ENCODE peak calls at places on chromosomes 16 and 17, in seven cellular contexts. One of them, this sample, is unnamed.

GRCh38 chr17:28918295-28918694 is 15.4 kb upstream of the DHRS13 start:
- DNase-seq in midbrain: no peak
- DNase-seq in AG08395: no peak
- DNase-seq in GM18507: no peak
- DNase-seq in CD8-positive, alpha-beta T cell: no peak
- DNase-seq in NCI-H1436: no peak
- DNase-seq in AML-193: no peak
- DNase-seq in this sample: no peak

GRCh38 chr17:70644093-70644492 is 474.8 kb downstream of the KCNJ2 start:
- DNase-seq in GM18507: no peak
- DNase-seq in AG08395: no peak
- DNase-seq in CD8-positive, alpha-beta T cell: no peak
- DNase-seq in AML-193: no peak
- DNase-seq in midbrain: no peak
- DNase-seq in NCI-H1436: no peak
- DNase-seq in this sample: no peak

GRCh38 chr16:2764718-2765117 is 12.3 kb downstream of the SRRM2 start:
- DNase-seq in AML-193: no peak
- DNase-seq in NCI-H1436: no peak
- DNase-seq in AG08395: no peak
- DNase-seq in GM18507: no peak
- DNase-seq in midbrain: no peak
- DNase-seq in CD8-positive, alpha-beta T cell: no peak
- DNase-seq in this sample: no peak

GRCh38 chr17:38451030-38451839 is 23.0 kb downstream of the ARHGAP23 start:
- DNase-seq in GM18507: no peak
- DNase-seq in midbrain: no peak
- DNase-seq in AML-193: no peak
- DNase-seq in CD8-positive, alpha-beta T cell: no peak
- DNase-seq in NCI-H1436: no peak
- DNase-seq in AG08395: peak
- DNase-seq in this sample: no peak

GRCh38 chr17:28497931-28498330 is 8.2 kb upstream of the FOXN1 start:
- DNase-seq in CD8-positive, alpha-beta T cell: no peak
- DNase-seq in midbrain: no peak
- DNase-seq in NCI-H1436: no peak
- DNase-seq in GM18507: no peak
- DNase-seq in AG08395: no peak
- DNase-seq in AML-193: no peak
- DNase-seq in this sample: no peak

GRCh38 chr17:71726320-71726719 is 394.5 kb upstream of the SOX9 start:
- DNase-seq in AML-193: no peak
- DNase-seq in GM18507: no peak
- DNase-seq in CD8-positive, alpha-beta T cell: no peak
- DNase-seq in midbrain: no peak
- DNase-seq in AG08395: peak
- DNase-seq in NCI-H1436: peak
- DNase-seq in this sample: no peak

GRCh38 chr16:58938856-58939255 is 204.7 kb upstream of the GOT2 start:
- DNase-seq in GM18507: no peak
- DNase-seq in AML-193: no peak
- DNase-seq in AG08395: no peak
- DNase-seq in CD8-positive, alpha-beta T cell: no peak
- DNase-seq in midbrain: no peak
- DNase-seq in NCI-H1436: no peak
- DNase-seq in this sample: no peak

GRCh38 chr17:19646788-19647696 is 1.5 kb upstream of the ALDH3A2 start:
- DNase-seq in AG08395: no peak
- DNase-seq in AML-193: no peak
- DNase-seq in CD8-positive, alpha-beta T cell: no peak
- DNase-seq in NCI-H1436: no peak
- DNase-seq in midbrain: no peak
- DNase-seq in GM18507: no peak
- DNase-seq in this sample: no peak

GRCh38 chr16:75108792-75109731 is 7.5 kb downstream of the LDHD start:
- DNase-seq in AG08395: peak
- DNase-seq in GM18507: no peak
- DNase-seq in NCI-H1436: no peak
- DNase-seq in midbrain: peak
- DNase-seq in AML-193: peak
- DNase-seq in CD8-positive, alpha-beta T cell: peak
- DNase-seq in this sample: peak

GRCh38 chr17:50927287-50927686 is 61.1 kb upstream of the TOB1 start:
- DNase-seq in AG08395: no peak
- DNase-seq in GM18507: no peak
- DNase-seq in CD8-positive, alpha-beta T cell: no peak
- DNase-seq in NCI-H1436: no peak
- DNase-seq in AML-193: no peak
- DNase-seq in midbrain: no peak
- DNase-seq in this sample: no peak

GRCh38 chr17:66383353-66383752 is 80.9 kb downstream of the PRKCA start:
- DNase-seq in AG08395: peak
- DNase-seq in midbrain: no peak
- DNase-seq in CD8-positive, alpha-beta T cell: no peak
- DNase-seq in AML-193: no peak
- DNase-seq in NCI-H1436: no peak
- DNase-seq in GM18507: no peak
- DNase-seq in this sample: no peak

GRCh38 chr17:82970067-82970466 is 109.3 kb upstream of the METRNL start:
- DNase-seq in GM18507: no peak
- DNase-seq in AG08395: no peak
- DNase-seq in midbrain: no peak
- DNase-seq in NCI-H1436: no peak
- DNase-seq in CD8-positive, alpha-beta T cell: no peak
- DNase-seq in AML-193: no peak
- DNase-seq in this sample: no peak

GRCh38 chr17:77324227-77324626 is 183.5 kb downstream of the SEC14L1 start:
- DNase-seq in CD8-positive, alpha-beta T cell: no peak
- DNase-seq in NCI-H1436: no peak
- DNase-seq in AML-193: no peak
- DNase-seq in GM18507: no peak
- DNase-seq in midbrain: no peak
- DNase-seq in AG08395: no peak
- DNase-seq in this sample: no peak

This sample was measured in GDM1.